ENCODE peak calls at places on chromosome 7, in four cellular contexts. G, I, C and A are unnamed samples.

GRCh38 chr7:74138334-74138867 is 35.8 kb upstream of the EIF4H start:
- DNase-seq in C (no peak), I (no peak), G (no peak), A (no peak)

GRCh38 chr7:50229964-50230363 is 74.6 kb upstream of the IKZF1 start:
- DNase-seq in I (no peak), G (no peak), C (no peak), A (peak)

GRCh38 chr7:41916450-41916927 is 213.6 kb upstream of the INHBA start:
- DNase-seq in C (no peak), G (no peak), I (peak), A (peak)

GRCh38 chr7:114209968-114210367 is 204.6 kb upstream of the FOXP2 start:
- DNase-seq in I (no peak), C (no peak), G (no peak), A (peak)

GRCh38 chr7:129908181-129908580 is 44.6 kb downstream of the UBE2H start:
- DNase-seq in I (no peak), G (no peak), C (no peak), A (no peak)

GRCh38 chr7:39413866-39414668 is 152.1 kb upstream of the YAE1 start:
- DNase-seq in C (no peak), I (peak), G (peak), A (peak)

GRCh38 chr7:630539-630938 is 96.0 kb upstream of the DNAAF5 start:
- DNase-seq in I (no peak), C (no peak), G (no peak), A (no peak)

GRCh38 chr7:35019801-35020200 is 17.5 kb downstream of the DPY19L1 start:
- DNase-seq in I (no peak), C (no peak), G (no peak), A (no peak)

GRCh38 chr7:37732253-37732652 is 48.7 kb downstream of the GPR141 start:
- DNase-seq in G (peak), C (no peak), I (no peak), A (peak)

GRCh38 chr7:5755704-5756131 is 25.7 kb downstream of the RNF216 start:
- DNase-seq in C (peak), G (no peak), I (no peak), A (peak)

GRCh38 chr7:12092499-12093130 is 118.5 kb upstream of the TMEM106B start:
- DNase-seq in G (no peak), I (no peak), C (no peak), A (peak)

GRCh38 chr7:150388709-150389531 is 9.8 kb downstream of the ZNF775 start:
- DNase-seq in I (no peak), G (no peak), C (peak), A (peak)

GRCh38 chr7:82559203-82559805 is 115.7 kb upstream of the CACNA2D1 start:
- DNase-seq in C (peak), G (peak), I (peak), A (peak)

GRCh38 chr7:137578541-137578940 is 235.0 kb upstream of the PTN start:
- DNase-seq in I (no peak), C (no peak), G (no peak), A (no peak)

GRCh38 chr7:149238051-149238450 is 1.4 kb upstream of the ZNF212 start:
- DNase-seq in I (peak), G (no peak), C (no peak), A (no peak)

GRCh38 chr7:69430502-69431145 is 167.7 kb upstream of the AUTS2 start:
- DNase-seq in C (peak), G (peak), I (no peak), A (no peak)

GRCh38 chr7:152969839-152970238 is 210.3 kb downstream of the ACTR3B start:
- DNase-seq in G (no peak), I (no peak), C (no peak), A (no peak)

GRCh38 chr7:100799037-100799896 is 28.1 kb downstream of the EPHB4 start:
- DNase-seq in I (peak), G (peak), C (peak), A (peak)

GRCh38 chr7:79624336-79624735 is 170.9 kb upstream of the MAGI2 start:
- DNase-seq in G (no peak), C (no peak), I (no peak), A (no peak)

GRCh38 chr7:132145466-132145865 is 430.8 kb downstream of the PLXNA4 start:
- DNase-seq in I (peak), G (no peak), C (peak), A (peak)